ENCODE peak calls at places on chromosomes 5 and 9, in four cellular contexts. One of them, this sample, is unnamed.

GRCh38 chr9:126697350-126697749 is 83.6 kb downstream of the LMX1B start:
- DNase-seq in NCI-H1436: no peak
- DNase-seq in AG08395: no peak
- DNase-seq in A673: no peak
- DNase-seq in this sample: no peak

GRCh38 chr5:142902188-142902965 is 132.2 kb downstream of the ARHGAP26 start:
- DNase-seq in A673: no peak
- DNase-seq in AG08395: no peak
- DNase-seq in NCI-H1436: no peak
- DNase-seq in this sample: no peak

GRCh38 chr5:90606539-90606938 is 47.9 kb downstream of the ADGRV1 start:
- DNase-seq in A673: peak
- DNase-seq in NCI-H1436: no peak
- DNase-seq in AG08395: no peak
- DNase-seq in this sample: peak

GRCh38 chr5:177529247-177529901 is 12.6 kb upstream of the DDX41 start:
- DNase-seq in AG08395: no peak
- DNase-seq in NCI-H1436: no peak
- DNase-seq in A673: no peak
- DNase-seq in this sample: no peak

GRCh38 chr9:137524161-137524560 is 26.0 kb downstream of the PNPLA7 start:
- DNase-seq in A673: no peak
- DNase-seq in AG08395: no peak
- DNase-seq in NCI-H1436: no peak
- DNase-seq in this sample: no peak

GRCh38 chr9:18472915-18473314 is 1.0 kb upstream of the ADAMTSL1 start:
- DNase-seq in A673: no peak
- DNase-seq in AG08395: no peak
- DNase-seq in NCI-H1436: no peak
- DNase-seq in this sample: peak

GRCh38 chr5:65948115-65948772 is 21.9 kb downstream of the ERBIN start:
- DNase-seq in NCI-H1436: no peak
- DNase-seq in AG08395: no peak
- DNase-seq in A673: no peak
- DNase-seq in this sample: no peak

GRCh38 chr5:158819095-158819494 is 280.6 kb downstream of the EBF1 start:
- DNase-seq in NCI-H1436: no peak
- DNase-seq in A673: no peak
- DNase-seq in AG08395: no peak
- DNase-seq in this sample: no peak

GRCh38 chr9:136983611-136984314 is 970 bp downstream of the LCNL1 start:
- DNase-seq in AG08395: no peak
- DNase-seq in NCI-H1436: no peak
- DNase-seq in A673: no peak
- DNase-seq in this sample: no peak

GRCh38 chr5:111517853-111518501 is 5.6 kb upstream of the STARD4 start:
- DNase-seq in AG08395: no peak
- DNase-seq in A673: no peak
- DNase-seq in NCI-H1436: no peak
- DNase-seq in this sample: no peak

GRCh38 chr9:33464045-33464636 is 9.6 kb downstream of the NOL6 start:
- DNase-seq in AG08395: no peak
- DNase-seq in A673: no peak
- DNase-seq in NCI-H1436: no peak
- DNase-seq in this sample: no peak

GRCh38 chr5:149730620-149731331 is 666 bp downstream of the PPARGC1B start:
- DNase-seq in A673: peak
- DNase-seq in NCI-H1436: no peak
- DNase-seq in AG08395: peak
- DNase-seq in this sample: peak

GRCh38 chr9:93098236-93098946 is 2.4 kb downstream of the CARD19 start:
- DNase-seq in NCI-H1436: no peak
- DNase-seq in A673: peak
- DNase-seq in AG08395: peak
- DNase-seq in this sample: no peak

GRCh38 chr5:122154910-122155309 is 25.6 kb downstream of the ZNF474 start:
- DNase-seq in AG08395: peak
- DNase-seq in NCI-H1436: no peak
- DNase-seq in A673: no peak
- DNase-seq in this sample: no peak

GRCh38 chr5:148910686-148911361 is 84.4 kb downstream of the ADRB2 start:
- DNase-seq in NCI-H1436: no peak
- DNase-seq in AG08395: peak
- DNase-seq in A673: peak
- DNase-seq in this sample: no peak

GRCh38 chr9:87336407-87336806 is 161.3 kb upstream of the DAPK1 start:
- DNase-seq in A673: peak
- DNase-seq in NCI-H1436: no peak
- DNase-seq in AG08395: peak
- DNase-seq in this sample: no peak

GRCh38 chr9:3526903-3527652 is 1.3 kb upstream of the RFX3 start:
- DNase-seq in NCI-H1436: peak
- DNase-seq in A673: peak
- DNase-seq in AG08395: no peak
- DNase-seq in this sample: peak

GRCh38 chr5:173477320-173478055 is 139.0 kb downstream of the BOD1 start:
- DNase-seq in A673: no peak
- DNase-seq in AG08395: peak
- DNase-seq in NCI-H1436: no peak
- DNase-seq in this sample: no peak

GRCh38 chr9:70480405-70480980 is 66.0 kb upstream of the KLF9 start:
- DNase-seq in A673: no peak
- DNase-seq in AG08395: peak
- DNase-seq in NCI-H1436: no peak
- DNase-seq in this sample: peak

GRCh38 chr5:141182248-141182647 is at the start of gene PCDHB16:
- DNase-seq in NCI-H1436: no peak
- DNase-seq in A673: peak
- DNase-seq in AG08395: peak
- DNase-seq in this sample: peak

GRCh38 chr5:5318426-5319205 is 103.9 kb upstream of the ICE1 start:
- DNase-seq in NCI-H1436: no peak
- DNase-seq in AG08395: no peak
- DNase-seq in A673: no peak
- DNase-seq in this sample: peak

GRCh38 chr9:125513634-125514413 is 193.2 kb downstream of the MAPKAP1 start:
- DNase-seq in A673: no peak
- DNase-seq in AG08395: peak
- DNase-seq in NCI-H1436: no peak
- DNase-seq in this sample: no peak

GRCh38 chr9:26266111-26266791 is 588.0 kb upstream of the TUSC1 start:
- DNase-seq in NCI-H1436: no peak
- DNase-seq in A673: no peak
- DNase-seq in AG08395: no peak
- DNase-seq in this sample: no peak

GRCh38 chr5:179572386-179572785 is 22.0 kb downstream of the RUFY1 start:
- DNase-seq in NCI-H1436: no peak
- DNase-seq in A673: no peak
- DNase-seq in AG08395: no peak
- DNase-seq in this sample: no peak

GRCh38 chr9:123548749-123549545 is 192.9 kb downstream of the CRB2 start:
- DNase-seq in AG08395: no peak
- DNase-seq in NCI-H1436: no peak
- DNase-seq in A673: no peak
- DNase-seq in this sample: no peak

GRCh38 chr9:4887556-4887955 is 94.8 kb downstream of the RCL1 start:
- DNase-seq in A673: peak
- DNase-seq in NCI-H1436: no peak
- DNase-seq in AG08395: peak
- DNase-seq in this sample: no peak

GRCh38 chr9:3951266-3951665 is 348.6 kb downstream of the GLIS3 start:
- DNase-seq in AG08395: no peak
- DNase-seq in NCI-H1436: no peak
- DNase-seq in A673: no peak
- DNase-seq in this sample: no peak

GRCh38 chr5:17221843-17222614 is 4.6 kb downstream of the BASP1 start:
- DNase-seq in A673: no peak
- DNase-seq in AG08395: no peak
- DNase-seq in NCI-H1436: no peak
- DNase-seq in this sample: no peak

GRCh38 chr9:33374634-33375237 is 27.6 kb downstream of the AQP7 start:
- DNase-seq in A673: peak
- DNase-seq in NCI-H1436: peak
- DNase-seq in AG08395: peak
- DNase-seq in this sample: peak

GRCh38 chr5:179306191-179307005 is 38.9 kb downstream of the ADAMTS2 start:
- DNase-seq in A673: no peak
- DNase-seq in AG08395: no peak
- DNase-seq in NCI-H1436: no peak
- DNase-seq in this sample: no peak

GRCh38 chr9:79279356-79279755 is 292.4 kb upstream of the TLE4 start:
- DNase-seq in AG08395: no peak
- DNase-seq in A673: no peak
- DNase-seq in NCI-H1436: no peak
- DNase-seq in this sample: no peak

GRCh38 chr9:93128715-93129224 is 5.3 kb downstream of the NINJ1 start:
- DNase-seq in A673: no peak
- DNase-seq in AG08395: no peak
- DNase-seq in NCI-H1436: no peak
- DNase-seq in this sample: no peak

GRCh38 chr9:89038354-89039091 is 47.3 kb downstream of the S1PR3 start:
- DNase-seq in NCI-H1436: no peak
- DNase-seq in AG08395: peak
- DNase-seq in A673: peak
- DNase-seq in this sample: no peak

GRCh38 chr5:136082390-136083193 is 50.1 kb upstream of the SMAD5 start:
- DNase-seq in A673: peak
- DNase-seq in NCI-H1436: no peak
- DNase-seq in AG08395: peak
- DNase-seq in this sample: peak

This sample was measured in NCI-H82.